ENCODE peak calls at places on chromosomes 16 and 17, in nine cellular contexts. A is stimulated activated CD4-positive, alpha-beta T cell treated with anti-CD3 and anti-CD28 coated beads, Interleukin-4, amount 100 ng/mL, for 4 hours; F is COLO829; M is Calu3; C is NCI-H2081; H is cardiac fibroblast; J is NCI-H446 treated with DMSO at 0.1 percent for 48 hours; P is GM03348; W is ELF-1. S is an unnamed sample.

GRCh38 chr17:77398274-77398673 is 257.5 kb downstream of the SEC14L1 start:
- DNase-seq in J (no peak), M (no peak), C (no peak), W (no peak), A (no peak), F (no peak), H (no peak), P (no peak), S (no peak)

GRCh38 chr17:9845306-9845705 is 19.6 kb downstream of the GLP2R start:
- DNase-seq in F (peak; percentile 18), C (no peak), H (no peak), J (no peak), P (no peak), M (no peak), A (no peak), W (no peak), S (no peak)

GRCh38 chr17:42034059-42034458 is 14.2 kb downstream of the NKIRAS2 start:
- DNase-seq in J (no peak), H (no peak), P (no peak), W (no peak), M (no peak), A (no peak), C (no peak), F (no peak), S (no peak)

GRCh38 chr17:1994707-1995106 is 30.4 kb downstream of the RTN4RL1 start:
- DNase-seq in J (no peak), C (no peak), M (no peak), W (no peak), P (no peak), F (no peak), H (no peak), A (no peak), S (no peak)

GRCh38 chr17:65749479-65749878 is 188.0 kb upstream of the AXIN2 start:
- DNase-seq in C (no peak), J (no peak), M (no peak), W (no peak), F (no peak), A (no peak), P (peak; percentile 10), H (peak; percentile 62), S (no peak)

GRCh38 chr16:3004319-3004718 is 8.4 kb upstream of the CLDN9 start:
- DNase-seq in P (no peak), F (no peak), J (no peak), C (peak; percentile 25), M (peak; percentile 64), A (no peak), H (no peak), W (no peak), S (no peak)

GRCh38 chr16:2776500-2777139 is 460 bp downstream of the ELOB start:
- DNase-seq in W (no peak), H (no peak), P (peak; percentile 50), M (no peak), A (peak; percentile 14), F (no peak), C (no peak), J (no peak), S (no peak)

GRCh38 chr17:43745541-43745940 is 13.1 kb downstream of the SOST start:
- DNase-seq in J (no peak), W (peak; percentile 22), F (peak; percentile 67), M (no peak), C (no peak), H (no peak), P (peak; percentile 23), A (no peak), S (no peak)

GRCh38 chr16:70157105-70157476 is 16.5 kb upstream of the CLEC18C start:
- DNase-seq in F (no peak), C (no peak), H (no peak), J (no peak), W (no peak), M (no peak), P (no peak), A (no peak), S (no peak)

GRCh38 chr16:51592013-51592501 is 441.0 kb upstream of the SALL1 start:
- DNase-seq in M (no peak), H (no peak), A (no peak), W (no peak), F (no peak), J (no peak), C (peak; percentile 9), P (no peak), S (no peak)

S was measured in DMS 273 treated with DMSO at 0.1 percent for 48 hours.